ENCODE peak calls at places on chromosomes 5 and 9, in five cellular contexts. C is brain microvascular endothelial cell, Q is fibroblast of pulmonary artery, U is neural progenitor cell, P is lower leg skin. B is an unnamed sample.

GRCh38 chr9:130936285-130937117 is 2.5 kb downstream of the FIBCD1 start:
- DNase-seq in Q (peak), U (peak), P (no peak), C (peak), B (no peak)

GRCh38 chr5:104347119-104347708 is 784.6 kb upstream of the NUDT12 start:
- DNase-seq in C (peak), Q (peak), P (no peak), U (peak), B (peak)

GRCh38 chr9:4147476-4148214 is 152.2 kb downstream of the GLIS3 start:
- DNase-seq in C (no peak), Q (no peak), U (peak), P (no peak), B (no peak)

GRCh38 chr5:60333103-60333502 is 366.9 kb downstream of the DEPDC1B start:
- DNase-seq in Q (no peak), P (no peak), C (no peak), U (no peak), B (no peak)

GRCh38 chr9:75175395-75175794 is 87.1 kb downstream of the OSTF1 start:
- DNase-seq in C (no peak), Q (no peak), U (no peak), P (no peak), B (no peak)

GRCh38 chr9:33151601-33152000 is 15.5 kb downstream of the B4GALT1 start:
- DNase-seq in U (no peak), P (no peak), C (no peak), Q (no peak), B (peak)

GRCh38 chr5:1763960-1764605 is 35.6 kb downstream of the MRPL36 start:
- DNase-seq in C (no peak), U (no peak), P (no peak), Q (no peak), B (no peak)

GRCh38 chr5:86679529-86679928 is 61.8 kb downstream of the COX7C start:
- DNase-seq in Q (peak), U (peak), C (peak), P (no peak), B (peak)

GRCh38 chr5:96322865-96323264 is 110.2 kb downstream of the PCSK1 start:
- DNase-seq in Q (no peak), C (no peak), P (no peak), U (no peak), B (no peak)

GRCh38 chr5:1394881-1395860 is 50.1 kb downstream of the SLC6A3 start:
- DNase-seq in P (no peak), U (no peak), Q (no peak), C (no peak), B (no peak)

GRCh38 chr5:34519489-34520220 is 136.5 kb upstream of the RAI14 start:
- DNase-seq in P (no peak), Q (peak), C (no peak), U (no peak), B (no peak)

GRCh38 chr5:38420691-38421395 is 135.6 kb downstream of the LIFR start:
- DNase-seq in C (peak), Q (peak), P (peak), U (peak), B (peak)

GRCh38 chr5:54470677-54471076 is 15.2 kb downstream of the HSPB3 start:
- DNase-seq in Q (peak), P (no peak), C (peak), U (no peak), B (no peak)

GRCh38 chr5:5270958-5271605 is 131.0 kb downstream of the ADAMTS16 start:
- DNase-seq in P (peak), C (peak), U (peak), Q (peak), B (peak)

GRCh38 chr9:108634669-108635462 is 220.9 kb downstream of the ACTL7B start:
- DNase-seq in U (no peak), C (peak), P (peak), Q (no peak), B (no peak)

GRCh38 chr9:14322211-14323082 is 8.5 kb upstream of the NFIB start:
- DNase-seq in P (peak), Q (peak), U (peak), C (peak), B (peak)

GRCh38 chr9:20292002-20292401 is 330.3 kb downstream of the MLLT3 start:
- DNase-seq in C (peak), P (no peak), Q (peak), U (no peak), B (peak)

GRCh38 chr5:103041071-103041676 is 78.8 kb downstream of the GIN1 start:
- DNase-seq in C (no peak), Q (peak), U (no peak), P (no peak), B (peak)

DNA sequence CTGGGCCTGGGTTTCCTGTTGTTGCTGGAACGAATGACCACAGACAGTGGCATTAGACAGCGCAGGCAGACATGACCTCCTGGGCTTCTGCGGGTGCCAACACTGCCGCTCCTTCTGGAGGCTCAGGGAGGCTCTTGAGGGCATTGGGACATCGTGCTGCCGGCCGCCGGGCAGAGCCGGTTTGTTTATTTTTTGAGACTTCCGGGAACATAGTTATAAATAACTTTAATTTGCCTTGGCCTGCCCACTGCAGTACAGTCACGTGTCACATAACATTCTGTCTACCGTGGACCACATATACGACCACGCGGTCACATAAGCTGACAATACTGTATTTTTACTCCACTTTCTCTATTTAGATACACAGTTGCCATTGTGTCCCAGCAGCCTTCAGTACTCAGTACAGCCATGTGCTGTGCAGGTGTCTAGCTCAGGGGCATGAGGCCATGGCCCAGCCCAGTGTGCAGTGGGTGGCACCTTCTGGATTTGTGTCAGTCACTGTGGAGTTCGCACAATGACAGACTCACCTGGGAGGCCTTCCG is 8.2 kb upstream of the TOR4A start:
- DNase-seq in Q (no peak), C (peak), P (no peak), U (no peak), B (no peak)
- H3K4me3 ChIP-seq in Q (no peak), C (no peak), P (no peak), U (no peak), B (no peak)

DNA sequence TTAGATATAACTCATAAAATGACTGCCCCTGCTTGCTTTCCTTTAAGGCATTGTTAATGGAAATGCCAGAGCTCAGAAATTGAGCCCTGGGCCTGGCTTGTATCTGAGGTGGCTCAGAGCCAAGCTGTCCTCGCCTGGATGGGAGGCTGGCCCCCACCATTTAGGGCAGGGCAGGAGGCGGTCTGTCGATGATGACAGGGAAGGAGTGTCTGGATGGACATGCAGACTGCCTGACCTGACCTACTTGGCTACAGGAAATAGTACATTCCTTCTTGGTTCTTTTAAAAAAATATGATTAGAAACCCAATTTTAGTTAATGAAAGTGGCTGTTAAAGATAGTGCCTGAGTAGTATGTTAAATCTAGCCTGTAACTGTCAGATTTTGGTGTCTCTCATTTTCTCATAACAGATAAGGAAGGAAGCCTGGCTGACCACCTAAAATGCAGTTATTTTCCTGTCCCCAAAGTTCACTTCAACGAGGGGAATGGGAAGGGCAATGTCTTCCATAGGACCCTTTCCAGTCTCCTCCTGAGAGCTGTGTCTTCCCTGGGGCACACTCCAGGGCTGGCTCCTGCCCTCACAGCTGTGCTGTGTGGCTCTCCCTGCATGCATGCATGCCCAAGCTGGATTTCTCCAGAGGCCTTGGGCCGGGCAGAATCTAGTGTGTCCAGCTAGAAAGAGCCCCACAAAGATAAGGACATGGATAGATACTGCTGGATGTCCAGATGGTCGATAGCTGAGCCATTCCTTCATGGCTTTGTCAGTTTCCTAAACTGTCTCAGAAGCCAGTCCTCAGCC is 42.3 kb downstream of the MACROH2A1 start:
- DNase-seq in U (no peak), Q (peak), P (peak), C (peak), B (no peak)
- H3K4me3 ChIP-seq in U (no peak), Q (no peak), P (no peak), C (no peak), B (no peak)

GRCh38 chr9:118009585-118009984 is 305.4 kb downstream of the TLR4 start:
- DNase-seq in C (no peak), P (no peak), Q (no peak), U (peak), B (no peak)
- H3K4me3 ChIP-seq in C (no peak), P (no peak), Q (no peak), U (no peak), B (no peak)

GRCh38 chr5:161481922-161482321 is 64.6 kb downstream of the GABRB2 start:
- DNase-seq in U (no peak), Q (no peak), P (no peak), C (no peak), B (no peak)

DNA sequence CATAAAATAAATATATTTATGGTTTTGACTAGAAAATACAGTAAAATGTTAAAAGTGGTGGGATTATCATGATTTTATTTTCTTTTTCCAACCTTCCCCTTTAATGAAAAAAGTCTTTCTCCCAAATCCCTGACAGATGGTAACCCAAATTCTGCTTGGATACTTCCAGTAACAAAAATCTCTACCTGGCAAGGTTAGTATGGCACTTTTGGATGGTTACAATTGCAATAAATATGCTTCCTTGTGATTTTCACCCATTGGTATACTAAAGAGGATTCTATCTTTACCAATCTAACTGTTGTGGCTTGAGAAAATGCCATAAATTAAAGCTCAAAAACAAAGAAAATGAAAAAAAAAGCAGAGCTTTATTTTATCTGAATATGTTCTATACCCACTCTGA is 62.8 kb downstream of the GABRB2 start:
- DNase-seq in C (no peak), P (no peak), U (no peak), Q (no peak), B (no peak)
- H3K4me3 ChIP-seq in C (no peak), P (no peak), U (no peak), Q (no peak), B (no peak)

GRCh38 chr9:121499177-121499426 is 542 bp downstream of the GGTA1 start:
- DNase-seq in C (no peak), U (no peak), P (no peak), Q (no peak), B (no peak)
- H3K4me3 ChIP-seq in C (peak), U (peak), P (peak), Q (peak), B (peak)

GRCh38 chr9:35666547-35666946 is 1.6 kb upstream of the ARHGEF39 start:
- DNase-seq in Q (no peak), P (no peak), C (no peak), U (no peak), B (no peak)

GRCh38 chr9:35666045-35666444 is 1.1 kb upstream of the ARHGEF39 start:
- DNase-seq in U (no peak), P (no peak), C (peak), Q (peak), B (peak)

GRCh38 chr9:35665471-35665818 is 450 bp upstream of the ARHGEF39 start:
- DNase-seq in C (no peak), U (no peak), Q (no peak), P (no peak), B (no peak)

GRCh38 chr9:35662437-35662836 is 2.6 kb downstream of the ARHGEF39 start:
- DNase-seq in U (no peak), Q (no peak), C (no peak), P (no peak), B (no peak)

DNA sequence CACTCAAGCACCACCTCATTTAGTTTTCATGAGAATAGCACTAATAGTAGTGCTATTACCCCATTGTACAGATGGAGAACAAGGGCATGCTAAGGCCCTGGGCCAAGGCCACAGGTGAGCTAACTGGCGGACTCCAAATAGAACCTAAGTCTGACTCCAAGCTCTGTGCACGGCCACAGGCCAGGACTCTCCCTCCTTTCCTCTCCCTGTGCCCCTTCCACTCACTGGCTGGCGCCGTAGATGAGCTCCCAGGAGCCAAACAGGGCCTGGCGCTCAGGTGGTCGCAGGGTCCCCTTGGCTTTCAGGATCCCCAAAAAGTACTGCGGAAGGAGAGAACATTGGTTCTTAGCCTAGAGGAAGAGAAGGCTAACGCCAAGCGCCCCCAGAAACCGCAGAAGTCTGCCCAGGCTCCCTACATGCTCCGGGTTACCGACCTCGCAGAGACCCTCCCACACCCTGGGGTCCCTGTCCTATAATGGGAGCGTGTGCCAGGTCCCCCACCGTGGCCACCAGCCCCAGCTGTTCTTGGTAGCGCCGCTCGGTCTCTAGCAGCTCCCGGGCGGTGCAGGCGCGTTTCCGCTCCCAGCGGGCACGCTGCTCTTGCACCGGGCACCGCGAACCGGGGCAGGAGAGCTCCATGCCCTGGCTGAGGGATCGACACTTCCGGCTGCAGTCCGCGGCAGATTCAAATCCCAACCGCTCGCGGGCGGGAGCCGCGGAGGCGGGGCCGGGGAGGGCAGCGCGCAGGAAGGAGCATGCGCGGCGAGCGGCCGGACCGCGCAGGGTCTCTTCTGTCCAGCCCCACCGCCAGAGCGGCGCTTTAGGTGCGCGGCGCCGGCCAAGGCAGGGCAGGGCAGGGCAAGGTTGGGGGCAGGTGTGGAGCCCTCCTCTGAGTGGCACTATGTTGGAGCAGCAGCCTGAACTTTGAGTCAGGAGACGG is at the start of gene ARHGEF39:
- DNase-seq in P (no peak), U (peak), Q (peak), C (peak), B (peak)
- H3K4me3 ChIP-seq in P (peak), U (peak), Q (peak), C (peak), B (peak)

DNA sequence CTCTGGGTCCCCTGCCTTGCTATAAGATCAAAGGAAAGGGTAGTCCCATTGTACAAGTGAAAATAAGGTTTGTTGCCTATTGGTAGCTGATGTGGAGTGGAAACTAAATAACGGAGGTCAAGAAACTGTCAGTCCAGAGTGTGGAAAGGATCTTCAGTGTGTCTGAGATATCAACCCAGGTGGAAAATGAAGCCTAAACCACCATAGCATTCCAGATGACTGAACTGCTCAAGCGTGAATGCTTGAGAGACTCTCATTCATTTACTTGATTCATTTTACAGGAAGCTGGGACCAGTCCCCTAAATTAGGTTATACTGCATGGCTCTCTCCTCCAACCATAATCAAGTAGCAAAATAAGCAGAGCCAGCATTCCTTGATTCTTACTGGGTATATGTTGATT is 116.0 kb upstream of the SLC28A3 start:
- DNase-seq in Q (no peak), P (no peak), C (no peak), U (no peak), B (no peak)
- H3K4me3 ChIP-seq in Q (no peak), P (no peak), C (no peak), U (no peak), B (no peak)